ENCODE peak calls at places on chromosomes 11 and 22, in eight cellular contexts. W is gastrocnemius medialis; S is activated naive CD8-positive, alpha-beta T cell treated with anti-CD3 and anti-CD28 coated beads for 36 hours; D is NAMALWA; O is activated gamma-delta T cell; Z is iris pigment epithelial cell; C is stimulated activated CD4-positive, alpha-beta T cell treated with anti-CD3 and anti-CD28 coated beads, Interleukin-2, amount 100 ng/mL, for 48 hours; E is NCI-H774. J is an unnamed sample.

GRCh38 chr11:47270331-47271271 is 668 bp downstream of the MADD start:
- DNase-seq in W (no peak), S (peak), D (peak), O (no peak), Z (peak), C (no peak), E (no peak), J (peak)

GRCh38 chr11:35017528-35018342 is 101.3 kb downstream of the PDHX start:
- DNase-seq in W (no peak), S (no peak), D (no peak), O (no peak), Z (no peak), C (no peak), E (no peak), J (no peak)

GRCh38 chr22:50729391-50730012 is 8.5 kb upstream of the ACR start:
- DNase-seq in W (no peak), S (no peak), D (peak), O (no peak), Z (no peak), C (no peak), E (no peak), J (no peak)

GRCh38 chr11:75301602-75302345 is 49.7 kb downstream of the ARRB1 start:
- DNase-seq in W (no peak), S (no peak), D (no peak), O (no peak), Z (no peak), C (no peak), E (peak), J (no peak)

GRCh38 chr11:10935015-10935564 is 77.2 kb upstream of the ZBED5 start:
- DNase-seq in W (no peak), S (no peak), D (no peak), O (no peak), Z (no peak), C (no peak), E (no peak), J (no peak)

GRCh38 chr11:128424271-128424709 is 163.1 kb downstream of the ETS1 start:
- DNase-seq in W (peak), S (no peak), D (no peak), O (no peak), Z (peak), C (no peak), E (no peak), J (no peak)

GRCh38 chr11:60985991-60986915 is 14.8 kb downstream of the CD6 start:
- DNase-seq in W (no peak), S (peak), D (no peak), O (peak), Z (peak), C (peak), E (no peak), J (no peak)

GRCh38 chr11:118343981-118344521 is at the start of gene CD3G:
- DNase-seq in W (no peak), S (peak), D (no peak), O (peak), Z (no peak), C (peak), E (no peak), J (no peak)

GRCh38 chr11:68503281-68503687 is 42.7 kb downstream of the PPP6R3 start:
- DNase-seq in W (no peak), S (no peak), D (no peak), O (no peak), Z (no peak), C (no peak), E (no peak), J (no peak)

GRCh38 chr22:46894851-46895640 is 132.6 kb downstream of the TBC1D22A start:
- DNase-seq in W (no peak), S (no peak), D (no peak), O (no peak), Z (no peak), C (no peak), E (no peak), J (no peak)

J was measured in T47D.